ENCODE peak calls at places on chromosomes 12 and 14, in five cellular contexts. Q, S, G, F and K are unnamed samples.

GRCh38 chr12:1422604-1423315 is 171.6 kb downstream of the FBXL14 start:
- DNase-seq in Q (no peak), S (no peak), G (no peak), F (no peak), K (no peak)

GRCh38 chr12:51323966-51324895 is at the start of gene BIN2:
- DNase-seq in Q (no peak), S (no peak), G (no peak), F (peak; percentile 90), K (no peak)

GRCh38 chr12:113241191-113242017 is 20.1 kb downstream of the TPCN1 start:
- DNase-seq in Q (no peak), S (peak; percentile 44), G (peak; percentile 99), F (peak; percentile 95), K (no peak)

GRCh38 chr14:75046899-75047298 is 4.4 kb downstream of the MLH3 start:
- DNase-seq in Q (no peak), S (no peak), G (peak; percentile 64), F (no peak), K (no peak)

GRCh38 chr14:92943855-92944570 is 21.1 kb downstream of the CHGA start:
- DNase-seq in Q (no peak), S (no peak), G (no peak), F (no peak), K (no peak)

GRCh38 chr12:6061661-6062060 is 62.8 kb downstream of the VWF start:
- DNase-seq in Q (no peak), S (no peak), G (peak; percentile 59), F (no peak), K (no peak)

GRCh38 chr12:751828-752672 is at the start of gene WNK1:
- DNase-seq in Q (peak; percentile 95), S (peak; percentile 99), G (peak; percentile 99), F (peak; percentile 98), K (peak; percentile 98)

GRCh38 chr14:65103150-65103760 is 938 bp upstream of the MAX start:
- DNase-seq in Q (no peak), S (no peak), G (peak; percentile 25), F (no peak), K (no peak)

GRCh38 chr12:75889214-75889613 is 142.4 kb downstream of the PHLDA1 start:
- DNase-seq in Q (no peak), S (peak; percentile 52), G (peak; percentile 20), F (no peak), K (no peak)

GRCh38 chr14:23085458-23085857 is 9.5 kb downstream of the ACIN1 start:
- DNase-seq in Q (no peak), S (no peak), G (no peak), F (no peak), K (no peak)

GRCh38 chr12:122137229-122137628 is 36.8 kb downstream of the IL31 start:
- DNase-seq in Q (no peak), S (peak; percentile 88), G (no peak), F (no peak), K (no peak)

GRCh38 chr12:57112492-57113294 is 1.5 kb upstream of the STAT6 start:
- DNase-seq in Q (no peak), S (peak; percentile 96), G (no peak), F (no peak), K (no peak)

DNA sequence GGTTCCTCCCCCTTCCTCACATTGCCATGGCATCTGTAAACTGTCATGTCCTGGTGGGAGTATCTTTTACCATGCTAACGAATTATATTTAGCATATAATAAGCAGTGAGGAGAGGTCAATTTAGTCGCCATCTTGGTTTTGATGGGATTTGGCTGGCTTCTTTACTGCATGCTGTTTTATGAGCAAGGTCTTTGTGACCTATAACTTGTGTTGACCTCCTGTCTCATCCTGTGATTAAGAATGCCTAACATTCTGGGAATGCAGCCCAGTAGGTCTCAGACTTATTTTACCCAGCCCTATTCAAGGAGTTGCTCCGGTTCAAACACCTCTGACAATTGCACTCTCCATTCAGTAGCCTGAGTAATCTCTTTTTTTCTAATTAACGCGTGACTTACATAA is 2.1 kb upstream of the EIF4B start:
- DNase-seq in Q (no peak), S (peak; percentile 57), G (no peak), F (peak; percentile 35), K (no peak)
- H2BK12ac ChIP-seq in Q (no peak overlapping the region), S (no peak overlapping the region), G (no peak overlapping the region), F (no peak overlapping the region), K (no peak overlapping the region)

DNA sequence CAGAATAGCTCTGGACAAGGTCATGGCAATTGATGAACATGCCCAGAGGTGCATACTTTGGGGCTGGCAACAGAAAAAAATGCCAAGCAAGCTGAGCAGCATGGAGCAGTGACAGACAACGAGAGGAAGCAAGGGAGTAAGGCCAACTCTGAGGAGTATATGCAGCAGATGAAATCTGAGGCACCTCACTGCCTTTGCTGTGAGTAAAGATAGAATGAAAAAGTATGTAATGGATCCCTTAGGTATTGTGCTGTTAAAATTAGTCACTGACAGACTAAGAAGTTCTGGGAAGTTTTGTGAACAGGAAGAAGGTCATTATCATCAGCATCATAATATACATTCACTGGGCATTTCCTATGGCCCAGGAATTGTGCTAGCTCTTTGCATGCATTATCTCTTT is 269.9 kb downstream of the DUSP6 start:
- DNase-seq in Q (no peak), S (no peak), G (no peak), F (no peak), K (no peak)
- H2AK5ac ChIP-seq in Q (no peak overlapping the region), S (no peak overlapping the region), G (no peak overlapping the region), F (no peak overlapping the region), K (no peak overlapping the region)

DNA sequence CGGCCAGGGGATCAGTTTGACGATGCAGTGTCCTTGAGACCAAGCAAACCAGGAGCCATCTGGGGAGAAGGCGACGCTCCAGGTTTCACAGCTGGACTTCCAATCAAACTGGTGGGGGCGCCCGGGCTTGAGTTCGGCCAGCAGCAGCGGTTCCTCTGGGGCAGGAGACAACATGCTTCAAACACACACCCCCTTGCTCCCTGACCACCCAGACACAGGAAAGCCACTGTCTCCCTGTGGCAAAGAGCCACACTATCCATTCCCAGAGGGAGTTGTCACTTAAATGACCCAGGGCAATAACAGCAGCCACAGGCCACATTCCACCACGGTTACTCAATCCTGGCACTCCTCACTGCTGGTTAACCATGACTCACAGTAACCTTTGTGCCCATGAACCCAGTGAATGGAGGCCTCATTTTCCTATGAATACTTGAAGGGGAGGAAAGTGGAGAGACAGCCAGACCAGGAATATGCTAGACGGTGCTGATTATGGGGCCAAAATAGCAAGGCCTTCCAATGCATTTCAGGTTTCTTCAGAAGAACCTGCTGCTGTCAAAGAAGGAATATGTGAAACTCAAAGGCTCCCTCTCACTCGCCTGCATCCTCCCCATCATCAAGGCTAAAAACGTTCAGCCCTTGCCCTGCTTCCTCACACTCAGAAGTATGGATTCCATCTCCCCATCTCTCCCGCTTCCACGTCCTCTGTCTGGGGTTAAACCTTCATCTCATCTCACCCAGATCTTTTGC is 8.5 kb downstream of the WSB2 start:
- DNase-seq in Q (no peak), S (peak; percentile 35), G (peak; percentile 97), F (peak; percentile 97), K (no peak)
- H2BK120ac ChIP-seq in Q (no peak overlapping the region), S (no peak overlapping the region), G (no peak overlapping the region), F (peak overlapping the region; percentile 14), K (no peak overlapping the region)

GRCh38 chr12:69610729-69611128 is at the start of gene LRRC10:
- DNase-seq in Q (no peak), S (no peak), G (no peak), F (no peak), K (no peak)

GRCh38 chr12:69608114-69608513 is 2.6 kb downstream of the LRRC10 start:
- DNase-seq in Q (no peak), S (no peak), G (no peak), F (no peak), K (no peak)

GRCh38 chr12:69613351-69613750 is 2.6 kb upstream of the LRRC10 start:
- DNase-seq in Q (no peak), S (no peak), G (no peak), F (no peak), K (no peak)

GRCh38 chr12:69616025-69616424 is 5.3 kb upstream of the LRRC10 start:
- DNase-seq in Q (no peak), S (no peak), G (no peak), F (no peak), K (no peak)

GRCh38 chr12:69610126-69610525 is 581 bp downstream of the LRRC10 start:
- DNase-seq in Q (no peak), S (no peak), G (no peak), F (no peak), K (no peak)
- H2BK12ac ChIP-seq in Q (no peak overlapping the region), S (no peak overlapping the region), G (no peak overlapping the region), F (no peak overlapping the region), K (no peak overlapping the region)

GRCh38 chr12:89373772-89374572 is 21.7 kb upstream of the DUSP6 start:
- DNase-seq in Q (no peak), S (no peak), G (peak; percentile 77), F (no peak), K (no peak)
- H2AK5ac ChIP-seq in Q (no peak overlapping the region), S (no peak overlapping the region), G (no peak overlapping the region), F (no peak overlapping the region), K (no peak overlapping the region)